ENCODE peak calls at places on chromosomes 1 and 21, in seven cellular contexts. One of them, this sample, is unnamed.

GRCh38 chr1:55989971-55990370 is 589.4 kb downstream of the PLPP3 start:
- DNase-seq in GM13976: no peak
- DNase-seq in right atrium auricular region: no peak
- DNase-seq in transverse colon: no peak
- DNase-seq in endodermal cell: no peak
- DNase-seq in HFFc6: no peak
- DNase-seq in WERI-Rb-1: no peak
- DNase-seq in this sample: no peak

GRCh38 chr1:214378492-214378891 is 97.5 kb downstream of the SMYD2 start:
- DNase-seq in GM13976: no peak
- DNase-seq in right atrium auricular region: no peak
- DNase-seq in transverse colon: no peak
- DNase-seq in endodermal cell: no peak
- DNase-seq in HFFc6: no peak
- DNase-seq in WERI-Rb-1: no peak
- DNase-seq in this sample: no peak

GRCh38 chr1:192303029-192303428 is 13.8 kb upstream of the RGS21 start:
- DNase-seq in GM13976: no peak
- DNase-seq in right atrium auricular region: no peak
- DNase-seq in transverse colon: no peak
- DNase-seq in endodermal cell: no peak
- DNase-seq in HFFc6: no peak
- DNase-seq in WERI-Rb-1: no peak
- DNase-seq in this sample: no peak

GRCh38 chr1:243693764-243694163 is 156.3 kb downstream of the AKT3 start:
- DNase-seq in GM13976: no peak
- DNase-seq in right atrium auricular region: no peak
- DNase-seq in transverse colon: no peak
- DNase-seq in endodermal cell: no peak
- DNase-seq in HFFc6: no peak
- DNase-seq in WERI-Rb-1: no peak
- DNase-seq in this sample: no peak

GRCh38 chr21:14962217-14962616 is 102.6 kb downstream of the NRIP1 start:
- DNase-seq in GM13976: no peak
- DNase-seq in right atrium auricular region: no peak
- DNase-seq in transverse colon: no peak
- DNase-seq in endodermal cell: no peak
- DNase-seq in HFFc6: no peak
- DNase-seq in WERI-Rb-1: no peak
- DNase-seq in this sample: no peak

GRCh38 chr21:45818276-45818903 is 163.2 kb upstream of the COL6A1 start:
- DNase-seq in GM13976: no peak
- DNase-seq in right atrium auricular region: peak
- DNase-seq in transverse colon: no peak
- DNase-seq in endodermal cell: no peak
- DNase-seq in HFFc6: peak
- DNase-seq in WERI-Rb-1: no peak
- DNase-seq in this sample: no peak

GRCh38 chr1:113811353-113811887 is 856 bp downstream of the RSBN1 start:
- DNase-seq in GM13976: peak
- DNase-seq in right atrium auricular region: peak
- DNase-seq in transverse colon: peak
- DNase-seq in endodermal cell: peak
- DNase-seq in HFFc6: no peak
- DNase-seq in WERI-Rb-1: peak
- DNase-seq in this sample: no peak

GRCh38 chr1:46133181-46133658 is 791 bp upstream of the PIK3R3 start:
- DNase-seq in GM13976: peak
- DNase-seq in right atrium auricular region: no peak
- DNase-seq in transverse colon: no peak
- DNase-seq in endodermal cell: no peak
- DNase-seq in HFFc6: no peak
- DNase-seq in WERI-Rb-1: peak
- DNase-seq in this sample: peak

GRCh38 chr1:53521900-53522552 is 62.8 kb downstream of the DMRTB1 start:
- DNase-seq in GM13976: no peak
- DNase-seq in right atrium auricular region: no peak
- DNase-seq in transverse colon: no peak
- DNase-seq in endodermal cell: no peak
- DNase-seq in HFFc6: no peak
- DNase-seq in WERI-Rb-1: no peak
- DNase-seq in this sample: no peak

GRCh38 chr1:17155257-17155895 is 36.1 kb upstream of the PADI2 start:
- DNase-seq in GM13976: no peak
- DNase-seq in right atrium auricular region: no peak
- DNase-seq in transverse colon: no peak
- DNase-seq in endodermal cell: no peak
- DNase-seq in HFFc6: no peak
- DNase-seq in WERI-Rb-1: no peak
- DNase-seq in this sample: no peak

GRCh38 chr1:33176887-33177286 is 5.0 kb downstream of the TRIM62 start:
- DNase-seq in GM13976: no peak
- DNase-seq in right atrium auricular region: no peak
- DNase-seq in transverse colon: no peak
- DNase-seq in endodermal cell: no peak
- DNase-seq in HFFc6: no peak
- DNase-seq in WERI-Rb-1: no peak
- DNase-seq in this sample: no peak

GRCh38 chr1:36466370-36467026 is 2.3 kb upstream of the MRPS15 start:
- DNase-seq in GM13976: no peak
- DNase-seq in right atrium auricular region: no peak
- DNase-seq in transverse colon: no peak
- DNase-seq in endodermal cell: no peak
- DNase-seq in HFFc6: no peak
- DNase-seq in WERI-Rb-1: no peak
- DNase-seq in this sample: no peak

DNA sequence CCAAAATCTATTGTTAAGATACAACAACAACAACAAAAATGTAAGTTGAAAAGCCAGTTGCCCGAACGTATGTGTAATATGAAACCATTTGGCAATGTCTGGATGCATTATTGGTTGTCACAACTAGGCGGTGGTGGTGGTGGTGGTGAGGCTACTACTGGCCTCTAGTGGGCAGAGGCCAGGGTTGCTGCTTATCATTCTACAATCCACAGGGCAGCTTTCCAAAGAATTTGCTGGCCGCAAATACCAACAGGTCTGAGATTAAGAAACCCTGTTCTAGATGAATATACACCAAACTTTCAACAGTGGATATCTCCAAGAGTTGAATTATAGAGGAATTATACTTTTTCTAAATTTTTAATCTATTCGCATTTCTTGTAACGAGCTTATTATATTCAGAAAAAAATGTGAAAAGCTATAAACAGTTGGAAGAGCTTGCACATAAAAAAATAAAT is 26.8 kb upstream of the ZNF697 start:
- DNase-seq in GM13976: peak
- DNase-seq in right atrium auricular region: no peak
- DNase-seq in transverse colon: peak
- DNase-seq in endodermal cell: no peak
- DNase-seq in HFFc6: peak
- DNase-seq in WERI-Rb-1: peak
- DNase-seq in this sample: peak
- TF ChIP-seq CTCF in GM13976: peak
- TF ChIP-seq CTCF in right atrium auricular region: no peak
- TF ChIP-seq CTCF in transverse colon: no peak
- TF ChIP-seq CTCF in endodermal cell: no peak
- TF ChIP-seq CTCF in HFFc6: peak
- TF ChIP-seq CTCF in WERI-Rb-1: peak
- TF ChIP-seq CTCF in this sample: no peak

DNA sequence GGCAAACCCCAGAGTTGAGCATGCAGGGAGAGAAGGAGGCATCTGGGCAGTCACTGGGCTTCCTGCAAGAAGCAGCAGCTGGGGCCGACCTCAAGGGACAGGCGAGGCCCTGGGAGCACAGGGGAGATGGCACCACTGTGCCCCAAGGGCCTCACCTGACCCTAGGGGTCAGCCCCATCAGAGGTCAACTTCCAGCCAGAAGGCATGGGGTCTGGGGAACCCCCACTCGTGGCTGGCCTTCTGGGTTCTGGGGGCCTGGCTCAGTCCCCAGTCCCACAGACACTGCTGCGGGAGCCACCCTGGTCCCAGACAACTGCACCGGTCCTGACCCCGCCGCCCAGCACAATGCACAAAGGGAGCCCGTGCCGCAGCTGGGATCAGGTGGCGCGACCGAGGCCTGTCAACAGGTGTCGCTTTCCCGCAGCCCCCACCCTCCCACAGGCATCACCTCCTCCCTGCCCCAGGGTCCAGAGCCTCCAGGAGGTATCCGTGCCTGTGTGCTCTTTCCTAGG is 6.2 kb downstream of the WNT9A start:
- DNase-seq in GM13976: no peak
- DNase-seq in right atrium auricular region: no peak
- DNase-seq in transverse colon: no peak
- DNase-seq in endodermal cell: peak
- DNase-seq in HFFc6: no peak
- DNase-seq in WERI-Rb-1: peak
- DNase-seq in this sample: no peak
- TF ChIP-seq CTCF in GM13976: no peak
- TF ChIP-seq CTCF in right atrium auricular region: no peak
- TF ChIP-seq CTCF in transverse colon: no peak
- TF ChIP-seq CTCF in endodermal cell: no peak
- TF ChIP-seq CTCF in HFFc6: no peak
- TF ChIP-seq CTCF in WERI-Rb-1: peak
- TF ChIP-seq CTCF in this sample: no peak

GRCh38 chr1:6456800-6457466 is 9.0 kb downstream of the TNFRSF25 start:
- DNase-seq in GM13976: no peak
- DNase-seq in right atrium auricular region: no peak
- DNase-seq in transverse colon: no peak
- DNase-seq in endodermal cell: no peak
- DNase-seq in HFFc6: no peak
- DNase-seq in WERI-Rb-1: no peak
- DNase-seq in this sample: no peak

GRCh38 chr1:6450943-6451373 is 15.0 kb downstream of the TNFRSF25 start:
- DNase-seq in GM13976: no peak
- DNase-seq in right atrium auricular region: no peak
- DNase-seq in transverse colon: peak
- DNase-seq in endodermal cell: no peak
- DNase-seq in HFFc6: no peak
- DNase-seq in WERI-Rb-1: no peak
- DNase-seq in this sample: no peak

GRCh38 chr1:6459850-6460265 is 6.1 kb downstream of the TNFRSF25 start:
- DNase-seq in GM13976: no peak
- DNase-seq in right atrium auricular region: no peak
- DNase-seq in transverse colon: no peak
- DNase-seq in endodermal cell: no peak
- DNase-seq in HFFc6: no peak
- DNase-seq in WERI-Rb-1: peak
- DNase-seq in this sample: peak

GRCh38 chr1:6450005-6450450 is 15.9 kb downstream of the TNFRSF25 start:
- DNase-seq in GM13976: no peak
- DNase-seq in right atrium auricular region: no peak
- DNase-seq in transverse colon: no peak
- DNase-seq in endodermal cell: no peak
- DNase-seq in HFFc6: no peak
- DNase-seq in WERI-Rb-1: no peak
- DNase-seq in this sample: no peak

GRCh38 chr1:6454856-6455751 is 10.9 kb downstream of the TNFRSF25 start:
- DNase-seq in GM13976: no peak
- DNase-seq in right atrium auricular region: no peak
- DNase-seq in transverse colon: no peak
- DNase-seq in endodermal cell: peak
- DNase-seq in HFFc6: no peak
- DNase-seq in WERI-Rb-1: no peak
- DNase-seq in this sample: no peak
- TF ChIP-seq CTCF in GM13976: no peak
- TF ChIP-seq CTCF in right atrium auricular region: no peak
- TF ChIP-seq CTCF in transverse colon: no peak
- TF ChIP-seq CTCF in endodermal cell: peak
- TF ChIP-seq CTCF in HFFc6: peak
- TF ChIP-seq CTCF in WERI-Rb-1: no peak
- TF ChIP-seq CTCF in this sample: no peak

GRCh38 chr1:161936786-161937185 is 86.9 kb downstream of the OLFML2B start:
- DNase-seq in GM13976: no peak
- DNase-seq in right atrium auricular region: no peak
- DNase-seq in transverse colon: no peak
- DNase-seq in endodermal cell: no peak
- DNase-seq in HFFc6: no peak
- DNase-seq in WERI-Rb-1: no peak
- DNase-seq in this sample: no peak
- TF ChIP-seq CTCF in GM13976: no peak
- TF ChIP-seq CTCF in right atrium auricular region: no peak
- TF ChIP-seq CTCF in transverse colon: no peak
- TF ChIP-seq CTCF in endodermal cell: no peak
- TF ChIP-seq CTCF in HFFc6: no peak
- TF ChIP-seq CTCF in WERI-Rb-1: no peak
- TF ChIP-seq CTCF in this sample: no peak

GRCh38 chr21:41045534-41046268 is 122.3 kb upstream of the BACE2 start:
- DNase-seq in GM13976: no peak
- DNase-seq in right atrium auricular region: no peak
- DNase-seq in transverse colon: no peak
- DNase-seq in endodermal cell: peak
- DNase-seq in HFFc6: no peak
- DNase-seq in WERI-Rb-1: peak
- DNase-seq in this sample: no peak

GRCh38 chr21:41048141-41048540 is 119.8 kb upstream of the BACE2 start:
- DNase-seq in GM13976: no peak
- DNase-seq in right atrium auricular region: no peak
- DNase-seq in transverse colon: no peak
- DNase-seq in endodermal cell: no peak
- DNase-seq in HFFc6: peak
- DNase-seq in WERI-Rb-1: no peak
- DNase-seq in this sample: no peak

GRCh38 chr21:41048636-41049035 is 119.3 kb upstream of the BACE2 start:
- DNase-seq in GM13976: no peak
- DNase-seq in right atrium auricular region: no peak
- DNase-seq in transverse colon: no peak
- DNase-seq in endodermal cell: no peak
- DNase-seq in HFFc6: no peak
- DNase-seq in WERI-Rb-1: no peak
- DNase-seq in this sample: no peak

GRCh38 chr21:41043008-41043407 is 125.0 kb upstream of the BACE2 start:
- DNase-seq in GM13976: no peak
- DNase-seq in right atrium auricular region: no peak
- DNase-seq in transverse colon: no peak
- DNase-seq in endodermal cell: no peak
- DNase-seq in HFFc6: no peak
- DNase-seq in WERI-Rb-1: no peak
- DNase-seq in this sample: no peak
- TF ChIP-seq CTCF in GM13976: no peak
- TF ChIP-seq CTCF in right atrium auricular region: no peak
- TF ChIP-seq CTCF in transverse colon: no peak
- TF ChIP-seq CTCF in endodermal cell: peak
- TF ChIP-seq CTCF in HFFc6: peak
- TF ChIP-seq CTCF in WERI-Rb-1: peak
- TF ChIP-seq CTCF in this sample: no peak

This sample was measured in CD4-positive, alpha-beta T cell.